ENCODE peak calls at places on chromosomes 16 and 17, in seven cellular contexts. One of them, this sample, is unnamed.

GRCh38 chr17:7676533-7676932 is 10.8 kb downstream of the TP53 start:
- DNase-seq in WTC11: peak; percentile 50
- DNase-seq in upper lobe of left lung: no peak
- DNase-seq in HFFc6: no peak
- DNase-seq in right cardiac atrium: no peak
- DNase-seq in MM.1S: no peak
- DNase-seq in CD8-positive, alpha-beta T cell: no peak
- DNase-seq in this sample: no peak

GRCh38 chr16:21277927-21278706 is at the start of gene CRYM:
- DNase-seq in WTC11: peak; percentile 82
- DNase-seq in HFFc6: no peak
- DNase-seq in right cardiac atrium: peak; percentile 88
- DNase-seq in upper lobe of left lung: peak; percentile 93
- DNase-seq in MM.1S: peak; percentile 70
- DNase-seq in CD8-positive, alpha-beta T cell: no peak
- DNase-seq in this sample: no peak

GRCh38 chr16:27547134-27547533 is 2.6 kb downstream of the GTF3C1 start:
- DNase-seq in MM.1S: no peak
- DNase-seq in WTC11: no peak
- DNase-seq in right cardiac atrium: no peak
- DNase-seq in upper lobe of left lung: no peak
- DNase-seq in CD8-positive, alpha-beta T cell: no peak
- DNase-seq in HFFc6: peak; percentile 45
- DNase-seq in this sample: no peak

GRCh38 chr16:50613281-50613991 is 65.2 kb downstream of the NKD1 start:
- DNase-seq in right cardiac atrium: peak; percentile 36
- DNase-seq in CD8-positive, alpha-beta T cell: no peak
- DNase-seq in MM.1S: no peak
- DNase-seq in WTC11: no peak
- DNase-seq in HFFc6: no peak
- DNase-seq in upper lobe of left lung: peak; percentile 40
- DNase-seq in this sample: no peak

GRCh38 chr16:87369796-87370719 is 13.5 kb downstream of the FBXO31 start:
- DNase-seq in MM.1S: no peak
- DNase-seq in HFFc6: no peak
- DNase-seq in WTC11: no peak
- DNase-seq in upper lobe of left lung: peak; percentile 58
- DNase-seq in CD8-positive, alpha-beta T cell: no peak
- DNase-seq in right cardiac atrium: peak; percentile 62
- DNase-seq in this sample: no peak

GRCh38 chr17:951388-952132 is 28.0 kb downstream of the NXN start:
- DNase-seq in CD8-positive, alpha-beta T cell: no peak
- DNase-seq in right cardiac atrium: peak; percentile 56
- DNase-seq in HFFc6: peak; percentile 85
- DNase-seq in MM.1S: no peak
- DNase-seq in WTC11: peak; percentile 78
- DNase-seq in upper lobe of left lung: peak; percentile 76
- DNase-seq in this sample: no peak

GRCh38 chr17:1878419-1879121 is 48.8 kb downstream of the RPA1 start:
- DNase-seq in MM.1S: no peak
- DNase-seq in HFFc6: no peak
- DNase-seq in upper lobe of left lung: no peak
- DNase-seq in CD8-positive, alpha-beta T cell: no peak
- DNase-seq in WTC11: no peak
- DNase-seq in right cardiac atrium: no peak
- DNase-seq in this sample: no peak

GRCh38 chr17:34401165-34401564 is 38.1 kb upstream of the CCL1 start:
- DNase-seq in upper lobe of left lung: no peak
- DNase-seq in HFFc6: no peak
- DNase-seq in right cardiac atrium: no peak
- DNase-seq in MM.1S: no peak
- DNase-seq in WTC11: no peak
- DNase-seq in CD8-positive, alpha-beta T cell: no peak
- DNase-seq in this sample: no peak

GRCh38 chr16:50047864-50048263 is 17.9 kb upstream of the HEATR3 start:
- DNase-seq in MM.1S: no peak
- DNase-seq in WTC11: no peak
- DNase-seq in HFFc6: no peak
- DNase-seq in upper lobe of left lung: no peak
- DNase-seq in CD8-positive, alpha-beta T cell: no peak
- DNase-seq in right cardiac atrium: no peak
- DNase-seq in this sample: no peak

GRCh38 chr17:12789075-12789975 is at the start of gene ARHGAP44:
- DNase-seq in HFFc6: peak; percentile 30
- DNase-seq in WTC11: peak; percentile 85
- DNase-seq in right cardiac atrium: peak; percentile 90
- DNase-seq in upper lobe of left lung: peak; percentile 93
- DNase-seq in CD8-positive, alpha-beta T cell: no peak
- DNase-seq in MM.1S: no peak
- DNase-seq in this sample: peak; percentile 62

GRCh38 chr17:5793899-5794298 is 209.6 kb upstream of the NLRP1 start:
- DNase-seq in right cardiac atrium: no peak
- DNase-seq in HFFc6: no peak
- DNase-seq in CD8-positive, alpha-beta T cell: no peak
- DNase-seq in WTC11: peak; percentile 41
- DNase-seq in upper lobe of left lung: no peak
- DNase-seq in MM.1S: peak; percentile 39
- DNase-seq in this sample: no peak

GRCh38 chr16:88828711-88829110 is 17.0 kb upstream of the APRT start:
- DNase-seq in HFFc6: no peak
- DNase-seq in right cardiac atrium: no peak
- DNase-seq in WTC11: no peak
- DNase-seq in upper lobe of left lung: peak; percentile 68
- DNase-seq in CD8-positive, alpha-beta T cell: no peak
- DNase-seq in MM.1S: no peak
- DNase-seq in this sample: no peak

GRCh38 chr16:11674818-11675560 is 6.7 kb downstream of the SNN start:
- DNase-seq in HFFc6: no peak
- DNase-seq in upper lobe of left lung: no peak
- DNase-seq in CD8-positive, alpha-beta T cell: no peak
- DNase-seq in MM.1S: peak; percentile 6
- DNase-seq in right cardiac atrium: no peak
- DNase-seq in WTC11: no peak
- DNase-seq in this sample: no peak

GRCh38 chr16:25198021-25198420 is 18.7 kb upstream of the AQP8 start:
- DNase-seq in CD8-positive, alpha-beta T cell: no peak
- DNase-seq in right cardiac atrium: no peak
- DNase-seq in upper lobe of left lung: no peak
- DNase-seq in MM.1S: no peak
- DNase-seq in WTC11: no peak
- DNase-seq in HFFc6: peak; percentile 48
- DNase-seq in this sample: no peak

GRCh38 chr17:4945176-4945943 is 3.0 kb downstream of the PFN1 start:
- DNase-seq in WTC11: no peak
- DNase-seq in HFFc6: peak; percentile 89
- DNase-seq in CD8-positive, alpha-beta T cell: peak; percentile 79
- DNase-seq in right cardiac atrium: peak; percentile 89
- DNase-seq in upper lobe of left lung: no peak
- DNase-seq in MM.1S: peak; percentile 61
- DNase-seq in this sample: peak; percentile 93

GRCh38 chr17:66842505-66842904 is 7.6 kb downstream of the CACNG5 start:
- DNase-seq in WTC11: no peak
- DNase-seq in right cardiac atrium: no peak
- DNase-seq in upper lobe of left lung: no peak
- DNase-seq in CD8-positive, alpha-beta T cell: no peak
- DNase-seq in HFFc6: no peak
- DNase-seq in MM.1S: no peak
- DNase-seq in this sample: no peak

GRCh38 chr17:28247671-28248556 is 71.1 kb upstream of the TMEM97 start:
- DNase-seq in upper lobe of left lung: no peak
- DNase-seq in MM.1S: no peak
- DNase-seq in CD8-positive, alpha-beta T cell: no peak
- DNase-seq in WTC11: peak; percentile 43
- DNase-seq in HFFc6: no peak
- DNase-seq in right cardiac atrium: no peak
- DNase-seq in this sample: no peak

GRCh38 chr17:58911741-58912343 is 156.2 kb downstream of the PPM1E start:
- DNase-seq in right cardiac atrium: no peak
- DNase-seq in CD8-positive, alpha-beta T cell: no peak
- DNase-seq in HFFc6: no peak
- DNase-seq in WTC11: no peak
- DNase-seq in upper lobe of left lung: no peak
- DNase-seq in MM.1S: no peak
- DNase-seq in this sample: no peak

GRCh38 chr17:77186141-77186604 is 45.4 kb downstream of the SEC14L1 start:
- DNase-seq in MM.1S: no peak
- DNase-seq in upper lobe of left lung: peak; percentile 42
- DNase-seq in WTC11: no peak
- DNase-seq in right cardiac atrium: peak; percentile 69
- DNase-seq in HFFc6: no peak
- DNase-seq in CD8-positive, alpha-beta T cell: peak; percentile 51
- DNase-seq in this sample: no peak

GRCh38 chr16:76535-77272 is 1.3 kb upstream of the MPG start:
- DNase-seq in upper lobe of left lung: peak; percentile 84
- DNase-seq in HFFc6: peak; percentile 77
- DNase-seq in CD8-positive, alpha-beta T cell: no peak
- DNase-seq in MM.1S: no peak
- DNase-seq in right cardiac atrium: peak; percentile 94
- DNase-seq in WTC11: no peak
- DNase-seq in this sample: peak; percentile 94

GRCh38 chr17:74227681-74228080 is 14.3 kb downstream of the TTYH2 start:
- DNase-seq in MM.1S: no peak
- DNase-seq in upper lobe of left lung: no peak
- DNase-seq in HFFc6: no peak
- DNase-seq in right cardiac atrium: no peak
- DNase-seq in WTC11: no peak
- DNase-seq in CD8-positive, alpha-beta T cell: no peak
- DNase-seq in this sample: no peak

GRCh38 chr16:4272114-4272954 is 489 bp downstream of the TFAP4 start:
- DNase-seq in HFFc6: no peak
- DNase-seq in CD8-positive, alpha-beta T cell: peak; percentile 73
- DNase-seq in upper lobe of left lung: peak; percentile 90
- DNase-seq in right cardiac atrium: no peak
- DNase-seq in WTC11: peak; percentile 44
- DNase-seq in MM.1S: peak; percentile 36
- DNase-seq in this sample: no peak

GRCh38 chr16:8678068-8678927 is 3.9 kb downstream of the ABAT start:
- DNase-seq in CD8-positive, alpha-beta T cell: no peak
- DNase-seq in MM.1S: no peak
- DNase-seq in upper lobe of left lung: no peak
- DNase-seq in WTC11: no peak
- DNase-seq in right cardiac atrium: no peak
- DNase-seq in HFFc6: peak; percentile 52
- DNase-seq in this sample: no peak

GRCh38 chr17:17683710-17684365 is 2.6 kb downstream of the RAI1 start:
- DNase-seq in WTC11: no peak
- DNase-seq in CD8-positive, alpha-beta T cell: no peak
- DNase-seq in HFFc6: no peak
- DNase-seq in upper lobe of left lung: no peak
- DNase-seq in right cardiac atrium: peak; percentile 20
- DNase-seq in MM.1S: no peak
- DNase-seq in this sample: no peak

GRCh38 chr17:61402978-61403845 is 3.6 kb downstream of the TBX2 start:
- DNase-seq in CD8-positive, alpha-beta T cell: no peak
- DNase-seq in HFFc6: peak; percentile 65
- DNase-seq in MM.1S: no peak
- DNase-seq in right cardiac atrium: no peak
- DNase-seq in WTC11: peak; percentile 47
- DNase-seq in upper lobe of left lung: peak; percentile 83
- DNase-seq in this sample: no peak

This sample was measured in right atrium auricular region.